ENCODE peak calls at places on chromosomes 4 and X, in seven cellular contexts. C is tibial nerve, V is adrenal gland, J is heart left ventricle, K is upper lobe of left lung, Q is breast epithelium, U is A549. G is an unnamed sample.
A peak's percentile ranks its signal among the peaks of the same experiment; 100 is the strongest.

GRCh38 chr4:141102367-141102766 is 30.9 kb downstream of the RNF150 start:
- DNase-seq in J (no peak), V (peak; percentile 42), U (peak; percentile 1), K (no peak), Q (no peak), C (no peak), G (no peak)

GRCh38 chr4:139749313-139749712 is 83.7 kb downstream of the MGST2 start:
- DNase-seq in J (no peak), U (no peak), V (no peak), C (no peak), K (no peak), Q (no peak), G (no peak)

GRCh38 chrX:83845397-83845796 is 15.5 kb upstream of the CYLC1 start:
- DNase-seq in U (peak; percentile 33), K (no peak), V (peak; percentile 24), Q (no peak), C (no peak), J (no peak), G (no peak)

GRCh38 chr4:182604953-182605352 is 312.2 kb downstream of the DCTD start:
- DNase-seq in C (no peak), Q (no peak), U (no peak), K (no peak), V (no peak), J (no peak), G (no peak)

GRCh38 chr4:152937535-152938236 is 1.6 kb downstream of the FHDC1 start:
- DNase-seq in U (peak; percentile 14), C (no peak), Q (peak; percentile 28), K (peak; percentile 90), J (peak; percentile 48), V (no peak), G (no peak)

GRCh38 chrX:68183612-68184214 is 249.6 kb downstream of the OPHN1 start:
- DNase-seq in U (peak; percentile 62), C (no peak), J (no peak), K (no peak), Q (no peak), V (no peak), G (no peak)

GRCh38 chr4:3037957-3038451 is 36.3 kb downstream of the HTT-AS start:
- DNase-seq in K (no peak), Q (no peak), C (no peak), J (peak; percentile 63), V (no peak), U (no peak), G (no peak)

GRCh38 chr4:124810814-124811213 is 98.3 kb upstream of the ANKRD50 start:
- DNase-seq in Q (no peak), J (no peak), U (no peak), K (no peak), C (no peak), V (no peak), G (no peak)

GRCh38 chrX:85828771-85829170 is 218.6 kb downstream of the CHM start:
- DNase-seq in Q (no peak), C (no peak), U (no peak), J (no peak), V (no peak), K (no peak), G (no peak)

GRCh38 chr4:11599044-11599443 is 170.3 kb upstream of the HS3ST1 start:
- DNase-seq in C (no peak), J (no peak), Q (no peak), U (no peak), V (no peak), K (no peak), G (no peak)
- H3K27ac ChIP-seq in C (no peak overlapping the region), J (no peak overlapping the region), Q (no peak overlapping the region), U (peak overlapping the region; percentile 61), V (no peak overlapping the region), K (no peak overlapping the region), G (no peak overlapping the region)

DNA sequence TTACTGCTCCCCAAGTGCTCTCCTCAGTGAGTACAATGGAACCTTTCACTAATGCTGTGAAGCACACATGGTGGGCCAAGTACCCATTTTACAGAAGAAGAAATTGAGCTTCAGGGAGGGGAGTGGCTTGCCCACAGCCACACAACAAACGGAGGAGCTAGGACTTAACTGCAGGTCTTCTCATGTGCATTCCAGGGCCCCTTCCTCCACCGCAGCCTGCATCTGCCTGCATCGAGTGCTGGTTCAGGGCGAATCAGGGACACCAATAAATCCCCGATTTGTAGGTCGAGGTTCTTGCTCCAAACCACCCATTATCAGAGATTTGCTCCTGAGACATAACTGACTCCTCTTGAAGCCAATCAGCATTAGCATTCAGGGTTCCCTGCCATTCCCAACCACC is 100.9 kb downstream of the MAMLD1 start:
- DNase-seq in Q (no peak), J (no peak), U (no peak), C (no peak), V (no peak), K (no peak), G (no peak)
- TF ChIP-seq POLR2A in Q (no peak), J (no peak), U (no peak), C (no peak), V (no peak), K (no peak), G (no peak)

DNA sequence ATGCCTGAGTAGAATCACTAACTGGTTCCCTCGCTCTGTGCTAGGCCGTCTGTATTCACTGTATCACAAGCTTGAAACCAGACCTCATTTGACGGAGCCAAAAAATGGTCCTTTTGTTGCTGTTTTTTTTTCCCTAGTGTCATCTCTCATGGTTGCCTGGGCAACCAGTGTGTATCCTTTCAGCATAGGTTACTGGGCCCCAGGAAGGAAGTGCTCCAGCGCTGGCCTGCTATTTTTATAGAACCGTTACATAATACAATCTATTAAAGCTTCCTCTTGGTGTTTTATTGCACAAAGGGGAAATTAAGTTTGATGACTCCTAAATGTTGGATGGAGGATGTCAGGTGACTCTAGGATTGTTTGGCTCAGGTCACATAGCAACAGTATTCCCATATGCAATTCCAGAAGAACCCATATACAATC is 220.4 kb downstream of the SPRY1 start:
- DNase-seq in V (peak; percentile 67), U (no peak), J (peak; percentile 83), Q (peak; percentile 33), C (peak; percentile 30), K (no peak), G (peak; percentile 92)
- H3K27ac ChIP-seq in V (no peak overlapping the region), U (no peak overlapping the region), J (peak overlapping the region; percentile 65), Q (peak overlapping the region; percentile 23), C (no peak overlapping the region), K (peak overlapping the region; percentile 8), G (peak overlapping the region; percentile 71)

DNA sequence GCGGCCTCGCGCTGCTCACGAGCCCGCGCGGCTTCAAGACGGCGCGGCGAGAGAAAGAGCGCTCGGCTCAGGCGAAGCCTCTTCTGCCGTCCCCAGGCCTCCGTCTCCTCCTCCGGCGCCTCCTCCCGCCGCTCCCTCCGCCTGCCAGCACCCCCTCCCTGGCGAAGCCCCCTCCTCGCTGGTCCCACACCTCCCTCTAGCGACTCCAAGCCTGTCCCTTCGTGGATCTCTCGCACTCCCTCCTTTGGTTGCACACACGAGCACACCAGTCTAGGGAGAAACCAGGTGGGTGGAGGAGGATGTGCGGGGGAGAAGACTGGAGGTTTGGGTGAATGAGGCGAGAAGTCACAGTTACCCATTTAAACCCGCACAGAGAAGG is at the start of gene CAMK2D:
- DNase-seq in C (peak; percentile 66), U (peak; percentile 91), V (peak; percentile 79), Q (peak; percentile 79), K (no peak), J (peak; percentile 92), G (peak; percentile 95)
- TF ChIP-seq POLR2A in C (peak; percentile 78), U (peak; percentile 31), V (peak; percentile 15), Q (peak; percentile 17), K (no peak), J (no peak), G (peak; percentile 27)

GRCh38 chrX:111847491-111847890 is 28.5 kb upstream of the TRPC5OS start:
- DNase-seq in Q (no peak), V (no peak), U (no peak), K (no peak), C (no peak), J (no peak), G (no peak)
- H3K27ac ChIP-seq in Q (no peak overlapping the region), V (no peak overlapping the region), U (no peak overlapping the region), K (no peak overlapping the region), C (no peak overlapping the region), J (no peak overlapping the region), G (no peak overlapping the region)

GRCh38 chrX:10579753-10580060 is 40.7 kb downstream of the MID1 start:
- DNase-seq in U (no peak), V (no peak), Q (no peak), J (no peak), K (no peak), C (no peak), G (no peak)

GRCh38 chrX:10574663-10575062 is 45.7 kb downstream of the MID1 start:
- DNase-seq in U (no peak), K (no peak), V (no peak), J (no peak), C (no peak), Q (no peak), G (no peak)

GRCh38 chrX:10577863-10578262 is 42.5 kb downstream of the MID1 start:
- DNase-seq in C (no peak), Q (no peak), K (no peak), J (no peak), V (no peak), U (no peak), G (no peak)

GRCh38 chrX:10579018-10579752 is 41.2 kb downstream of the MID1 start:
- DNase-seq in K (no peak), V (no peak), J (no peak), Q (no peak), U (peak; percentile 88), C (no peak), G (no peak)

GRCh38 chrX:10576777-10577444 is 43.5 kb downstream of the MID1 start:
- DNase-seq in C (no peak), V (no peak), K (peak; percentile 2), J (peak; percentile 44), Q (no peak), U (peak; percentile 64), G (no peak)
- TF ChIP-seq POLR2A in C (no peak), V (peak; percentile 16), K (no peak), J (no peak), Q (no peak), U (no peak), G (no peak)

GRCh38 chrX:2242980-2243379 is 257.8 kb downstream of the DHRSX start:
- DNase-seq in Q (no peak), C (no peak), V (no peak), J (no peak), K (peak; percentile 67), U (no peak), G (no peak)

GRCh38 chrX:2243913-2244460 is 256.8 kb downstream of the DHRSX start:
- DNase-seq in U (no peak), V (no peak), J (no peak), C (no peak), Q (no peak), K (no peak), G (no peak)

GRCh38 chrX:2237976-2238375 is 262.8 kb downstream of the DHRSX start:
- DNase-seq in U (no peak), C (no peak), Q (no peak), K (no peak), J (no peak), V (no peak), G (peak; percentile 10)

GRCh38 chrX:2242326-2242725 is 258.4 kb downstream of the DHRSX start:
- DNase-seq in J (no peak), V (no peak), Q (no peak), K (no peak), C (no peak), U (no peak), G (no peak)
- H3K27ac ChIP-seq in J (no peak overlapping the region), V (no peak overlapping the region), Q (no peak overlapping the region), K (no peak overlapping the region), C (no peak overlapping the region), U (no peak overlapping the region), G (no peak overlapping the region)